ENCODE peak calls at places on chromosomes 6 and 20, in nine cellular contexts. S, C, F, T, L, J, E, A and N are unnamed samples.

GRCh38 chr6:149271348-149272340 is 45.9 kb upstream of the TAB2 start:
- DNase-seq in S (no peak), C (no peak), F (no peak), T (peak; percentile 42), L (no peak), J (peak; percentile 65), E (no peak), A (no peak), N (no peak)

GRCh38 chr20:1631309-1632227 is 11.8 kb upstream of the SIRPB1 start:
- DNase-seq in S (no peak), C (no peak), F (no peak), T (no peak), L (no peak), J (no peak), E (no peak), A (no peak), N (no peak)

GRCh38 chr6:34610819-34611477 is 54.8 kb upstream of the SPDEF start:
- DNase-seq in S (no peak), C (peak; percentile 11), F (no peak), T (peak; percentile 34), L (no peak), J (no peak), E (peak; percentile 18), A (no peak), N (no peak)

GRCh38 chr6:88780714-88781389 is 182.6 kb downstream of the RNGTT start:
- DNase-seq in S (peak; percentile 21), C (no peak), F (peak; percentile 5), T (peak; percentile 68), L (peak; percentile 60), J (peak; percentile 63), E (peak; percentile 15), A (no peak), N (no peak)

GRCh38 chr6:35469711-35470662 is 1.8 kb downstream of the RPL10A start:
- DNase-seq in S (no peak), C (no peak), F (no peak), T (no peak), L (no peak), J (no peak), E (peak; percentile 63), A (peak; percentile 33), N (no peak)

GRCh38 chr6:37283786-37284185 is 25.8 kb upstream of the TMEM217 start:
- DNase-seq in S (peak; percentile 30), C (no peak), F (peak; percentile 13), T (peak; percentile 88), L (no peak), J (no peak), E (peak; percentile 80), A (no peak), N (peak; percentile 92)

GRCh38 chr20:5784735-5785134 is 34.5 kb downstream of the SHLD1 start:
- DNase-seq in S (no peak), C (no peak), F (peak; percentile 34), T (no peak), L (no peak), J (no peak), E (peak; percentile 88), A (no peak), N (no peak)

GRCh38 chr20:49028684-49029083 is 17.4 kb upstream of the CSE1L start:
- DNase-seq in S (no peak), C (peak; percentile 31), F (no peak), T (no peak), L (no peak), J (no peak), E (no peak), A (no peak), N (no peak)

GRCh38 chr20:62761058-62761758 is 35.1 kb upstream of the MRGBP start:
- DNase-seq in S (no peak), C (no peak), F (no peak), T (no peak), L (no peak), J (no peak), E (peak; percentile 46), A (peak; percentile 47), N (no peak)

GRCh38 chr20:18322551-18322950 is 34.2 kb downstream of the ZNF133 start:
- DNase-seq in S (no peak), C (no peak), F (no peak), T (no peak), L (no peak), J (no peak), E (no peak), A (no peak), N (no peak)

GRCh38 chr20:16115891-16116577 is 457.2 kb downstream of the KIF16B start:
- DNase-seq in S (no peak), C (no peak), F (no peak), T (no peak), L (no peak), J (no peak), E (no peak), A (no peak), N (no peak)

GRCh38 chr6:36616888-36617521 is 22.8 kb downstream of the SRSF3 start:
- DNase-seq in S (no peak), C (peak; percentile 55), F (peak; percentile 79), T (peak; percentile 82), L (no peak), J (no peak), E (peak; percentile 91), A (peak; percentile 73), N (peak; percentile 63)

GRCh38 chr20:31537859-31538245 is 23.6 kb downstream of the HM13 start:
- DNase-seq in S (no peak), C (no peak), F (no peak), T (no peak), L (no peak), J (no peak), E (no peak), A (no peak), N (no peak)

GRCh38 chr6:37741757-37742400 is 44.2 kb upstream of the MDGA1 start:
- DNase-seq in S (no peak), C (peak; percentile 43), F (no peak), T (peak; percentile 35), L (no peak), J (no peak), E (peak; percentile 84), A (no peak), N (no peak)

GRCh38 chr6:163253556-163254213 is 160.8 kb upstream of the QKI start:
- DNase-seq in S (no peak), C (no peak), F (no peak), T (no peak), L (no peak), J (no peak), E (no peak), A (no peak), N (no peak)

GRCh38 chr6:7445076-7445475 is 55.5 kb downstream of the RIOK1 start:
- DNase-seq in S (no peak), C (no peak), F (no peak), T (no peak), L (no peak), J (no peak), E (no peak), A (no peak), N (no peak)

GRCh38 chr20:36951977-36952738 is 650 bp upstream of the SAMHD1 start:
- DNase-seq in S (no peak), C (no peak), F (no peak), T (no peak), L (no peak), J (no peak), E (peak; percentile 57), A (no peak), N (no peak)

GRCh38 chr6:25038992-25039391 is 103.2 kb upstream of the RIPOR2 start:
- DNase-seq in S (no peak), C (no peak), F (no peak), T (no peak), L (no peak), J (no peak), E (no peak), A (no peak), N (no peak)

GRCh38 chr20:55094353-55094861 is 619.0 kb downstream of the DOK5 start:
- DNase-seq in S (no peak), C (no peak), F (no peak), T (no peak), L (no peak), J (no peak), E (no peak), A (no peak), N (no peak)

GRCh38 chr6:40387127-40387870 is 199.9 kb downstream of the LRFN2 start:
- DNase-seq in S (no peak), C (no peak), F (no peak), T (no peak), L (no peak), J (no peak), E (no peak), A (no peak), N (no peak)

GRCh38 chr20:59253779-59254319 is 46.6 kb upstream of the EDN3 start:
- DNase-seq in S (no peak), C (no peak), F (no peak), T (no peak), L (no peak), J (no peak), E (no peak), A (no peak), N (no peak)

GRCh38 chr6:142943746-142944125 is 1.2 kb downstream of the HIVEP2 start:
- DNase-seq in S (peak; percentile 17), C (no peak), F (peak; percentile 7), T (peak; percentile 39), L (no peak), J (no peak), E (no peak), A (peak; percentile 74), N (no peak)

GRCh38 chr6:139250296-139251274 is 41.2 kb downstream of the TXLNB start:
- DNase-seq in S (peak; percentile 66), C (peak; percentile 40), F (no peak), T (peak; percentile 64), L (peak; percentile 56), J (no peak), E (peak; percentile 65), A (no peak), N (no peak)
- H3K27ac ChIP-seq in S (no peak overlapping the region), C (no peak overlapping the region), F (no peak overlapping the region), T (peak overlapping the region; percentile 7), L (no peak overlapping the region), J (no peak overlapping the region), E (no peak overlapping the region), A (no peak overlapping the region), N (peak overlapping the region; percentile 75)

DNA sequence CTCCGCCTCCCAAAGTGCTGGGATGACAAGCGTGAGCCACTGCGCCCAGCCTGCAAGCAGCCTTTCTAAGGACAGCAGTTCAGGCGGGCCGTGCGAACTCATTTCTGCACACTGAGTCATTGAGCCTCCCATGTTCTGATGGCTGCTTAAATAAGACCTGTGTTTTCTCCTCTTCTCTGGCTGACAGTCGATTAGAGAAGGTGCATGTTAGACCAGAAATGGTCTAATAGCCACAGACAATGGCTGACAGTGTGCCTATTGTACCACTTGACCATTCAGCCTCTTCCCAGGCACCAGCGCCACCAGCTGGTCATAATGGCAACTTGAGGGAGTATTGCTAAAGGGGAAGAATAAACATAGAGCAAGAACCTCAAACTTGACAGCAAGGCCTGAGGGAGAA is 6.2 kb downstream of the CST11 start:
- DNase-seq in S (no peak), C (peak; percentile 35), F (no peak), T (peak; percentile 77), L (no peak), J (peak; percentile 11), E (peak; percentile 63), A (no peak), N (no peak)
- TF ChIP-seq CTCF in S (no peak), C (peak; percentile 40), F (no peak), T (peak; percentile 28), L (peak; percentile 81), J (peak; percentile 80), E (peak; percentile 28), A (no peak), N (peak; percentile 34)

GRCh38 chr20:12721636-12722035 is 287.1 kb upstream of the SPTLC3 start:
- DNase-seq in S (no peak), C (no peak), F (no peak), T (no peak), L (no peak), J (no peak), E (no peak), A (no peak), N (no peak)
- H3K27ac ChIP-seq in S (no peak overlapping the region), C (no peak overlapping the region), F (no peak overlapping the region), T (no peak overlapping the region), L (no peak overlapping the region), J (no peak overlapping the region), E (peak overlapping the region; percentile 49), A (no peak overlapping the region), N (no peak overlapping the region)

GRCh38 chr6:167140589-167141474 is 16.9 kb downstream of the GPR31 start:
- DNase-seq in S (no peak), C (no peak), F (no peak), T (no peak), L (no peak), J (no peak), E (no peak), A (no peak), N (no peak)
- TF ChIP-seq CTCF in S (no peak), C (no peak), F (no peak), T (no peak), L (no peak), J (peak; percentile 28), E (no peak), A (no peak), N (no peak)